ENCODE peak calls at places on chromosomes 1 and 21, in five cellular contexts. M is HEK293T, D is H1, Z is GM12878, B is HepG2. X is an unnamed sample.

GRCh38 chr1:211967704-211968103 is 67.7 kb downstream of the INTS7 start:
- DNase-seq in M (no peak), D (no peak), Z (no peak), B (no peak), X (no peak)

GRCh38 chr21:17805966-17806365 is 13.2 kb downstream of the C21orf91 start:
- DNase-seq in M (no peak), D (no peak), Z (no peak), B (no peak), X (no peak)

GRCh38 chr21:45894891-45895777 is 86.4 kb upstream of the COL6A1 start:
- DNase-seq in M (no peak), D (no peak), Z (no peak), B (no peak), X (no peak)

GRCh38 chr1:218473527-218473926 is 128.4 kb downstream of the TGFB2 start:
- DNase-seq in M (no peak), D (no peak), Z (no peak), B (no peak), X (no peak)

GRCh38 chr1:28602536-28603439 is 10.7 kb downstream of the RAB42 start:
- DNase-seq in M (peak; percentile 84), D (peak; percentile 63), Z (no peak), B (peak; percentile 81), X (peak; percentile 68)

GRCh38 chr21:29730281-29730680 is 209.5 kb downstream of the GRIK1 start:
- DNase-seq in M (no peak), D (no peak), Z (no peak), B (no peak), X (no peak)

GRCh38 chr1:160399544-160400283 is 650 bp upstream of the VANGL2 start:
- DNase-seq in M (no peak), D (no peak), Z (no peak), B (no peak), X (peak; percentile 66)

GRCh38 chr1:219587401-219587800 is 25.5 kb downstream of the ZC3H11B start:
- DNase-seq in M (no peak), D (no peak), Z (no peak), B (no peak), X (no peak)

GRCh38 chr1:37915484-37916093 is 31.3 kb downstream of the INPP5B start:
- DNase-seq in M (no peak), D (no peak), Z (no peak), B (no peak), X (no peak)

GRCh38 chr1:205849619-205850355 is at the start of gene PM20D1:
- DNase-seq in M (peak; percentile 83), D (peak; percentile 54), Z (no peak), B (no peak), X (no peak)

GRCh38 chr1:171814692-171815091 is 26.6 kb upstream of the DNM3 start:
- DNase-seq in M (no peak), D (no peak), Z (no peak), B (no peak), X (no peak)

GRCh38 chr1:230103341-230104173 is 36.5 kb downstream of the GALNT2 start:
- DNase-seq in M (no peak), D (no peak), Z (no peak), B (no peak), X (no peak)

GRCh38 chr1:2396476-2396875 is 4.8 kb downstream of the RER1 start:
- DNase-seq in M (no peak), D (no peak), Z (no peak), B (no peak), X (no peak)

GRCh38 chr21:38989745-38990423 is 184.2 kb downstream of the ETS2 start:
- DNase-seq in M (peak; percentile 64), D (no peak), Z (no peak), B (peak; percentile 88), X (no peak)

GRCh38 chr1:247360116-247360898 is 28.6 kb upstream of the ZNF496 start:
- DNase-seq in M (no peak), D (no peak), Z (no peak), B (no peak), X (no peak)

GRCh38 chr1:1397839-1398523 is 1.2 kb downstream of the CCNL2 start:
- DNase-seq in M (no peak), D (no peak), Z (no peak), B (peak; percentile 39), X (no peak)

GRCh38 chr1:168243200-168243599 is 17.4 kb downstream of the SFT2D2 start:
- DNase-seq in M (no peak), D (no peak), Z (no peak), B (no peak), X (no peak)

GRCh38 chr21:31609081-31609480 is 50.4 kb upstream of the SOD1 start:
- DNase-seq in M (no peak), D (no peak), Z (no peak), B (no peak), X (peak; percentile 39)

GRCh38 chr1:61639937-61640336 is 85.0 kb downstream of the TM2D1 start:
- DNase-seq in M (no peak), D (no peak), Z (no peak), B (no peak), X (no peak)
- TF ChIP-seq SUZ12 in M (no peak), D (no peak), Z (no peak), B (no peak), X (no peak)

GRCh38 chr1:54337928-54338327 is 68.3 kb downstream of the SSBP3 start:
- DNase-seq in M (no peak), D (no peak), Z (no peak), B (no peak), X (no peak)

GRCh38 chr1:54336121-54336520 is 70.1 kb downstream of the SSBP3 start:
- DNase-seq in M (no peak), D (no peak), Z (no peak), B (no peak), X (no peak)

GRCh38 chr1:54334996-54335395 is 71.2 kb downstream of the SSBP3 start:
- DNase-seq in M (no peak), D (no peak), Z (no peak), B (no peak), X (no peak)

GRCh38 chr1:54337034-54337433 is 69.2 kb downstream of the SSBP3 start:
- DNase-seq in M (no peak), D (no peak), Z (no peak), B (no peak), X (no peak)

GRCh38 chr1:54335396-54336056 is 70.7 kb downstream of the SSBP3 start:
- DNase-seq in M (no peak), D (no peak), Z (no peak), B (no peak), X (no peak)
- TF ChIP-seq SUZ12 in M (no peak), D (no peak), Z (no peak), B (no peak), X (no peak)

GRCh38 chr1:198937231-198938031 is 298.6 kb downstream of the PTPRC start:
- DNase-seq in M (peak; percentile 78), D (no peak), Z (peak; percentile 91), B (peak; percentile 70), X (no peak)
- TF ChIP-seq SUZ12 in M (no peak), D (no peak), Z (no peak), B (no peak), X (no peak)

DNA sequence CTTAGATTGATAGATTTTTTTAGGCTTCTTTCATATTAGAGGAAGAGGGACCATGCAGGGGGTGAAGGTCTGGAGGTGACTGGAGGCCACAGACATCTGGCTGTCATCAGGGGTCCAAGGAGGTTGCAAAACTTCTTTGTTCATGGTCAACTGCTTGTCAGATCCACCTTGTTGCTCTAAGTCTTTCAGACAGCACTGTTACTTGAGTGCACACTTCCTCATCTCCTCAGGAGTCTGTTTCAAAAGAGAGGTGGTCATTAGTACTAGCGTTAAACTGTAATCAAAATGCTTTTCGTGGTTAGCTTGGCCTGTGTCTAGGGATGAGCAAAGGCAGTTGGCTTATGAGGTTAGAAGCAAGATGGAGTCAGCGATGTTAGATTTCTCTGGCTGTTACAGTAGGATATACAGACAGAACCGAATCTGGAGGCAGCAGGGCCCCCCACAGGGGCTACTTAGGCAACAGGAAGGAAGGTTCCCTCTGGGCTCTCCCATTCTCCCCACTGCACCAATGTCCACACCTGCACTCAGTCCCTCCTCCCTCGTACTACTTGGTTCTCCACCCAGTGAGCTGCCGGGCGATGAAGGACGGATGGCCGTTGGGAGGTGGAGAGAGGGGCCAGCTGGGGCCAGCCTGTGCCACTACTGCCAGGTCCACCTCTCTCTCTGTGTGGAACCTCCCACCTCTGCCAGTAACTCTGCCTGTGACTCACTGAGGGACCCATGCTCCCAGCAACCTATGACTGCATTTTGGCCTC is 57.2 kb downstream of the TOR1AIP2 start:
- DNase-seq in M (no peak), D (no peak), Z (no peak), B (no peak), X (no peak)
- TF ChIP-seq SUZ12 in M (no peak), D (no peak), Z (no peak), B (no peak), X (no peak)

DNA sequence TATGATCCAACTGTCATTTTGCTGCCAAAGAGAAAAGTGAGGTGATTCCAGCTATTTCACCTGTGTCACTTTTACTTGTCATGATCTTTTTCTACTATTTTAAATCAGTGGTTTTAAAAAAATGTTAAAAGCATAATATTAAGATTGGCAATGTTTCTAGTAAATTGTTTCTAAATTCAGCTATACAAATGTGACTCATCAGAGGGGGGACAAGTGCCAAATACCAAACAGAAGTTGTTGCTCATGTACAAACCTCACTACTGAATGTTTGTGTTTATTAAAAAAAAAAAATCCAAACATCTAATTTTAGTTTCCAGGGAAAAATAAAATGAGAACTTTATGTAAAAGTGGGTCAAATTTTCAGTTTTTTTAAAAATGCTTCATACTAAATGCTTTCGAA is 346.2 kb upstream of the SNX7 start:
- DNase-seq in M (no peak), D (no peak), Z (no peak), B (no peak), X (no peak)
- TF ChIP-seq SUZ12 in M (no peak), D (no peak), Z (no peak), B (no peak), X (no peak)

GRCh38 chr1:48068216-48068615 is 71.0 kb upstream of the TRABD2B start:
- DNase-seq in M (no peak), D (no peak), Z (no peak), B (no peak), X (no peak)
- TF ChIP-seq SUZ12 in M (no peak), D (no peak), Z (no peak), B (no peak), X (no peak)